ENCODE peak calls at places on chromosomes 4 and X, in six cellular contexts. E is heart right ventricle, Z is neural progenitor cell, G is psoas muscle, O is fibroblast of lung, M is lung. Q is an unnamed sample.

GRCh38 chrX:97828454-97828853 is 944.7 kb downstream of the RPA4 start:
- DNase-seq in Z (no peak), M (no peak), O (no peak), E (no peak), G (no peak), Q (no peak)

GRCh38 chrX:84909151-84909550 is 94.5 kb upstream of the APOOL start:
- DNase-seq in G (no peak), Z (no peak), E (no peak), O (no peak), M (no peak), Q (no peak)

GRCh38 chr4:31104596-31104995 is 384.4 kb downstream of the PCDH7 start:
- DNase-seq in O (no peak), E (no peak), M (no peak), Z (no peak), G (no peak), Q (peak)

GRCh38 chr4:166435449-166435848 is 562.4 kb downstream of the TLL1 start:
- DNase-seq in M (no peak), E (no peak), O (peak), Z (no peak), G (no peak), Q (no peak)

GRCh38 chrX:24248042-24248441 is 65.8 kb downstream of the SUPT20HL2 start:
- DNase-seq in G (no peak), Z (no peak), M (no peak), E (no peak), O (no peak), Q (no peak)

GRCh38 chrX:10208281-10208856 is 51.6 kb downstream of the CLCN4 start:
- DNase-seq in E (no peak), O (no peak), Z (no peak), G (no peak), M (no peak), Q (no peak)

GRCh38 chr4:120977435-120977997 is 55.0 kb upstream of the PRDM5 start:
- DNase-seq in G (no peak), O (peak), M (no peak), Z (peak), E (no peak), Q (peak)

GRCh38 chr4:57374866-57375595 is 264.8 kb upstream of the IGFBP7 start:
- DNase-seq in Z (no peak), G (no peak), O (peak), M (no peak), E (no peak), Q (no peak)

GRCh38 chr4:183326853-183327252 is 4.6 kb upstream of the CLDN24 start:
- DNase-seq in O (peak), M (no peak), E (no peak), Z (no peak), G (no peak), Q (no peak)

GRCh38 chr4:33149658-33150057 is 2429.5 kb downstream of the PCDH7 start:
- DNase-seq in E (no peak), G (no peak), Z (no peak), O (no peak), M (no peak), Q (no peak)

GRCh38 chrX:21798677-21799219 is 40.7 kb upstream of the MBTPS2 start:
- DNase-seq in M (no peak), E (no peak), O (peak), G (no peak), Z (no peak), Q (no peak)

GRCh38 chrX:148372925-148373324 is 127.5 kb upstream of the AFF2 start:
- DNase-seq in M (no peak), O (no peak), E (no peak), Z (no peak), G (no peak), Q (no peak)

GRCh38 chr4:2837904-2838496 is 5.6 kb upstream of the ADD1 start:
- DNase-seq in G (no peak), O (peak), M (no peak), Z (no peak), E (peak), Q (no peak)

GRCh38 chr4:77862478-77863216 is at the start of gene MRPL1:
- DNase-seq in G (peak), Z (peak), O (peak), M (peak), E (peak), Q (peak)

GRCh38 chr4:182089326-182089725 is 153.9 kb upstream of the TENM3 start:
- DNase-seq in M (no peak), E (no peak), Z (peak), O (no peak), G (no peak), Q (peak)

GRCh38 chr4:113499696-113500095 is 261.8 kb downstream of the CAMK2D start:
- DNase-seq in M (no peak), G (no peak), Z (no peak), E (no peak), O (peak), Q (no peak)

GRCh38 chr4:170887396-170887795 is 797.6 kb upstream of the AADAT start:
- DNase-seq in M (no peak), O (peak), E (no peak), G (no peak), Z (no peak), Q (peak)

GRCh38 chrX:23736030-23736429 is 7.0 kb downstream of the ACOT9 start:
- DNase-seq in G (no peak), M (no peak), Z (no peak), O (no peak), E (no peak), Q (peak)

GRCh38 chr4:30720021-30720655 is at the start of gene PCDH7:
- DNase-seq in E (peak), O (peak), M (no peak), G (peak), Z (no peak), Q (no peak)

GRCh38 chr4:2047031-2047660 is 12.0 kb upstream of the NAT8L start:
- DNase-seq in O (no peak), G (no peak), E (no peak), Z (no peak), M (no peak), Q (no peak)

GRCh38 chr4:88225216-88226107 is 58.9 kb downstream of the PPM1K start:
- DNase-seq in O (peak), Z (no peak), G (no peak), M (no peak), E (no peak), Q (no peak)

GRCh38 chr4:77500801-77501200 is 104.8 kb upstream of the CXCL13 start:
- DNase-seq in E (no peak), O (peak), M (no peak), Z (no peak), G (no peak), Q (no peak)

GRCh38 chrX:153580700-153581386 is 18.1 kb downstream of the CCNQ start:
- DNase-seq in E (no peak), Z (peak), M (no peak), O (no peak), G (no peak), Q (no peak)

DNA sequence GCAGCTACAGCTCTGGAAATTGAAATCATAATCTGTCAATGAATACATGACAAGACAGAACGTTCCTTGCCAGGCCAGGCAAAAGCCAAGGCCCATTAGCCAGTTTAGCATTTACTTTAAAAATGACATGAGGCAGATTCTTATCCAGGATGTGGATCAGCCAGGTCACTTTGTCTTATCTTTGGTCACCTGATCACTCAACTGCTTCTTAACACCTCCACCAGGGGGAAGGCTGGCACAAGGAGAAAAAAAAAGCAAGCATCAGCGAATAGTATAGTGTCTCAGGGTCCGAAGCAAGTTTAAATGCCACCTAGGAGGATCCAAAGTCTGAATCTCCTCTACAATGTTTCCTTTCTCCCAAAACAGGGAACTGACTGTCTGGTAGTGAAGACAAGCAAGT is 18.8 kb downstream of the ATP1B4 start:
- DNase-seq in Z (peak), M (no peak), O (no peak), G (no peak), E (no peak), Q (peak)
- TF ChIP-seq CTCF in Z (peak), M (no peak), O (peak), G (peak), E (no peak), Q (peak)

GRCh38 chr4:39302901-39303300 is 63.3 kb downstream of the RFC1 start:
- DNase-seq in E (no peak), O (no peak), Z (no peak), M (no peak), G (no peak), Q (no peak)

GRCh38 chr4:39303871-39304270 is 62.3 kb downstream of the RFC1 start:
- DNase-seq in G (no peak), M (no peak), E (no peak), Z (no peak), O (no peak), Q (no peak)

GRCh38 chr4:39305902-39306677 is 60.1 kb downstream of the RFC1 start:
- DNase-seq in E (no peak), O (peak), G (no peak), Z (no peak), M (no peak), Q (no peak)

GRCh38 chr4:39308576-39308975 is 57.6 kb downstream of the RFC1 start:
- DNase-seq in Z (no peak), O (peak), E (no peak), G (no peak), M (no peak), Q (no peak)

DNA sequence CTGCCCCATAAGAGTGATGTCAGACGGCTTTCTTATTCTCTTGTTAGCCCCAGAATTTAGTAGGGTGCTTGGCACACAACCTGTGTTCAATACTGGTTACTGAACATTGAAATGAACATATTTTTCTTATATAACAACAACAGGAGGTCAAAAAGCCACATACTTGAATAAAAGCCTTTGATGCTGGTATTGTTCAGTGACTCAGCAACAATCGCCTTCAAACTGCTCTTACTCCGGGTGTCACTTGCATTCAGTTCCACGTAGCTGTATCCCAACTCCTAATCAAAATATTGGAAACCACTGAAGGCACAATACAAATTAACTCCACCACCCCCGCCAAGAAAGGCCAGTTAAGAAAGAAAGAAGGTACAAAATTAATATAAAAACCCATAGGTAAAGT is 61.5 kb downstream of the RFC1 start:
- DNase-seq in O (peak), Z (no peak), M (no peak), E (no peak), G (no peak), Q (no peak)
- H3K4me3 ChIP-seq in O (no peak), Z (no peak), M (no peak), E (no peak), G (no peak), Q (no peak)

GRCh38 chrX:66632986-66633385 is 5.9 kb downstream of the EDA2R start:
- DNase-seq in O (peak), G (no peak), M (no peak), E (no peak), Z (no peak), Q (peak)

GRCh38 chrX:66634272-66634671 is 4.6 kb downstream of the EDA2R start:
- DNase-seq in O (peak), Z (no peak), E (no peak), G (no peak), M (no peak), Q (no peak)

GRCh38 chrX:66633541-66633940 is 5.3 kb downstream of the EDA2R start:
- DNase-seq in E (no peak), O (peak), M (no peak), G (no peak), Z (no peak), Q (no peak)

GRCh38 chrX:66635360-66635759 is 3.5 kb downstream of the EDA2R start:
- DNase-seq in M (no peak), G (no peak), Z (no peak), E (no peak), O (peak), Q (no peak)

DNA sequence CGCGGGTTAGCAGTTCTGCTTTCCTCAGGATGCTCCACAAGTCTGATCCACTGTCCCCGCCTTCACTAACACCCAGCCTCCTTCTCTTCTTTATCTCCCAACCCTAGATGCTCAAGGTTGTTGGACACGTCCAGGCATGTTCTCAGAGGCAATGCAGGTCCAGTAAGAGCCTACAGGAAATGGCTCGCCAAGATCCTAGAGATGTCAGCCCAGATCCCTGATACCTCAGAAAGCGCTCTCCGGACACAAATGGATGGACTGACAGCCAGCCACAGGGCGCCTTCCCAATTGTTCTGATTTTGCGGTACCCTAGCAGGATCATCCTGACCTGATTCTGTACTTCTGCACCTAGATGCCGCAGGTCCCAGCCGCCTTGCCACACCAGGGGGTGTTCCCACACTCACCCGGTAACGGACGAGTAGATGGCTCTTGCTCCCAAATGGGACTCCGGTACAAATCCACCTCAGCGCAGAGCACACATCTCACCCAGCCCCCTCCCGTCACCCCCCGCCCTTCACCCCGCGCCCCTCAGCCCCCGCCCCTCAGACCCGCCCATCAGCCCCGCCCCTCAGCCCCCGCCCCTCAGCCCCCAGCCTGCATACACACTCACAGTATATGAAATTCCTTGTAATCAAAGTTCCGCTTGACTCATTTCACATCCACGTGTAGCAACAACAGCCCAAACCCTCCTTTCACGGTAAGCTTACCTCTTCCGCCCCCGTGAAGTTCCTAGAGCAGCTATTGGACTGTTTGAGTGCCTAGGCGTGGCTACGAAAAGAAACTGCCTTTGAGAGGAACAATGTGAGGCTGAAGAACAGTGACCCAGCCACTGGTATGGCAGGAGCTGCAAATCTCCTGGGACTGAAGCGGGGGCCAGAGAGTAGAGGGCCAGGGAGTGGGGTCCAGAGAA is at the start of gene EDA2R:
- DNase-seq in M (peak), Z (peak), G (no peak), O (peak), E (no peak), Q (no peak)
- TF ChIP-seq CTCF in M (no peak), Z (no peak), G (no peak), O (no peak), E (no peak), Q (no peak)

GRCh38 chrX:131746491-131746968 is 202.7 kb downstream of the OR13H1 start:
- DNase-seq in O (peak), M (peak), G (peak), E (peak), Z (no peak), Q (peak)

GRCh38 chrX:131745942-131746489 is 202.1 kb downstream of the OR13H1 start:
- DNase-seq in O (no peak), Z (no peak), E (no peak), G (no peak), M (no peak), Q (no peak)

GRCh38 chrX:131752493-131753198 is 208.8 kb downstream of the OR13H1 start:
- DNase-seq in E (no peak), Z (no peak), G (peak), M (peak), O (peak), Q (no peak)

GRCh38 chrX:131747173-131747572 is 203.3 kb downstream of the OR13H1 start:
- DNase-seq in E (no peak), O (peak), G (peak), Z (no peak), M (peak), Q (peak)
- H3K4me3 ChIP-seq in E (no peak), O (no peak), G (peak), Z (no peak), M (peak), Q (peak)